ENCODE peak calls at places on chromosomes 12 and 14, in eight cellular contexts. H is foreskin fibroblast, G is A549, Z is HCT116, M is WERI-Rb-1, S is transverse colon, N is dorsolateral prefrontal cortex, F is GM12865. P is an unnamed sample.
A peak's percentile ranks its signal among the peaks of the same experiment; 100 is the strongest.

GRCh38 chr14:45135181-45135580 is 549 bp upstream of the FANCM start:
- DNase-seq in G (no peak), N (no peak), M (no peak), Z (no peak), F (peak; percentile 20), H (no peak), S (no peak), P (peak; percentile 18)

GRCh38 chr12:3600039-3600720 is 109.2 kb downstream of the PRMT8 start:
- DNase-seq in F (no peak), G (no peak), H (no peak), N (no peak), S (no peak), Z (no peak), M (peak; percentile 37), P (no peak)

GRCh38 chr12:128817115-128818015 is 6.4 kb downstream of the SLC15A4 start:
- DNase-seq in H (no peak), M (no peak), Z (no peak), N (peak; percentile 51), S (peak; percentile 43), G (no peak), F (peak; percentile 90), P (peak; percentile 90)

GRCh38 chr12:3077572-3078081 is 448 bp downstream of the TSPAN9 start:
- DNase-seq in M (no peak), G (no peak), S (peak; percentile 31), N (no peak), H (peak; percentile 14), Z (no peak), F (no peak), P (no peak)

GRCh38 chr14:97603201-97603600 is 806.0 kb downstream of the VRK1 start:
- DNase-seq in Z (no peak), G (no peak), H (no peak), F (peak; percentile 35), N (no peak), S (no peak), M (no peak), P (no peak)

GRCh38 chr12:106581543-106582263 is 1.1 kb upstream of the RFX4 start:
- DNase-seq in Z (no peak), M (no peak), S (no peak), H (no peak), N (no peak), F (no peak), G (no peak), P (no peak)

GRCh38 chr12:32183646-32184045 is 77.0 kb downstream of the BICD1 start:
- DNase-seq in S (no peak), H (no peak), N (no peak), F (no peak), M (no peak), Z (no peak), G (peak; percentile 59), P (no peak)

GRCh38 chr14:93395227-93395626 is 35.5 kb upstream of the UNC79 start:
- DNase-seq in H (no peak), F (peak; percentile 37), Z (no peak), N (no peak), M (no peak), G (no peak), S (no peak), P (no peak)

GRCh38 chr12:112841891-112842290 is 50.3 kb downstream of the RPH3A start:
- DNase-seq in S (no peak), N (no peak), M (no peak), G (peak; percentile 61), Z (no peak), H (peak; percentile 29), F (no peak), P (no peak)

GRCh38 chr12:66735275-66735674 is 56.4 kb upstream of the GRIP1 start:
- DNase-seq in S (no peak), N (no peak), F (no peak), H (no peak), G (no peak), M (peak; percentile 27), Z (no peak), P (no peak)

GRCh38 chr12:67364228-67364627 is 95.1 kb downstream of the CAND1 start:
- DNase-seq in S (no peak), H (no peak), N (no peak), Z (no peak), F (no peak), G (no peak), M (no peak), P (no peak)

GRCh38 chr14:49381778-49382177 is 204.4 kb downstream of the RPS29 start:
- DNase-seq in M (no peak), F (no peak), G (no peak), N (no peak), Z (no peak), S (no peak), H (no peak), P (no peak)

GRCh38 chr14:56189306-56189705 is 71.1 kb downstream of the PELI2 start:
- DNase-seq in G (peak; percentile 61), M (no peak), N (no peak), Z (no peak), F (no peak), H (peak; percentile 74), S (no peak), P (peak; percentile 45)

GRCh38 chr12:74641262-74641661 is 103.6 kb downstream of the ATXN7L3B start:
- DNase-seq in G (no peak), F (no peak), Z (no peak), S (no peak), N (no peak), M (no peak), H (no peak), P (no peak)

GRCh38 chr14:73245401-73246325 is 8.4 kb downstream of the PAPLN start:
- DNase-seq in H (peak; percentile 47), N (no peak), Z (no peak), G (no peak), S (peak; percentile 65), F (peak; percentile 86), M (no peak), P (no peak)

GRCh38 chr14:76293221-76293620 is 82.7 kb upstream of the ESRRB start:
- DNase-seq in Z (no peak), G (no peak), F (no peak), H (no peak), N (no peak), M (no peak), S (no peak), P (no peak)

GRCh38 chr12:9947674-9948073 is 15.5 kb upstream of the CLEC2A start:
- DNase-seq in S (no peak), F (peak; percentile 30), G (no peak), N (no peak), Z (no peak), M (no peak), H (no peak), P (no peak)

GRCh38 chr12:9944404-9944803 is 12.2 kb upstream of the CLEC2A start:
- DNase-seq in Z (no peak), N (no peak), G (no peak), H (no peak), F (no peak), M (no peak), S (no peak), P (no peak)

GRCh38 chr12:9940370-9940769 is 8.2 kb upstream of the CLEC2A start:
- DNase-seq in N (no peak), H (no peak), Z (no peak), S (no peak), F (peak; percentile 44), M (no peak), G (peak; percentile 8), P (no peak)

GRCh38 chr12:9941838-9942237 is 9.7 kb upstream of the CLEC2A start:
- DNase-seq in Z (no peak), H (no peak), N (no peak), M (no peak), F (no peak), S (no peak), G (no peak), P (no peak)

DNA sequence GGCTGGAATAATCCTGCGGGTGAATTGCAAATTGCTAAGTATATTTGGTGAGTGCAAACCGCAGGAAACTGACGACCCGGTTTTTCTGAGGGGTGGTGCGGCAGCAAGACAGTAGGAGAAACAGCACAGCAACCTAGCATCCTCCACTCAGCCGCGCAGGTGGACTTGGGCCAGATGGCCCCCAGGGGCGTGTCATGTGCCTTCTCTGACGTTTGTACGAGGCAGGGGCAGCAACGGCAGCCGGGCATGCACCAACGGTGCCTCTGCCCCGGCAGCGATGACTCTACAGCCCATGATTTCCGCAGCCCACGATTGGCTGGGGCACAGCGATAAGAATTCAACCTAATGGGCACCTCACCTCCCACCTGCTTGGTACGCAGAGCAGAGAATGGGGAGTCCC is 11.1 kb upstream of the CLEC2A start:
- DNase-seq in F (no peak), G (no peak), Z (no peak), M (no peak), S (no peak), H (no peak), N (no peak), P (no peak)
- H3K4me3 ChIP-seq in F (no peak overlapping the region), G (no peak overlapping the region), Z (no peak overlapping the region), M (no peak overlapping the region), S (no peak overlapping the region), H (no peak overlapping the region), N (peak overlapping the region; percentile 29), P (no peak overlapping the region)

DNA sequence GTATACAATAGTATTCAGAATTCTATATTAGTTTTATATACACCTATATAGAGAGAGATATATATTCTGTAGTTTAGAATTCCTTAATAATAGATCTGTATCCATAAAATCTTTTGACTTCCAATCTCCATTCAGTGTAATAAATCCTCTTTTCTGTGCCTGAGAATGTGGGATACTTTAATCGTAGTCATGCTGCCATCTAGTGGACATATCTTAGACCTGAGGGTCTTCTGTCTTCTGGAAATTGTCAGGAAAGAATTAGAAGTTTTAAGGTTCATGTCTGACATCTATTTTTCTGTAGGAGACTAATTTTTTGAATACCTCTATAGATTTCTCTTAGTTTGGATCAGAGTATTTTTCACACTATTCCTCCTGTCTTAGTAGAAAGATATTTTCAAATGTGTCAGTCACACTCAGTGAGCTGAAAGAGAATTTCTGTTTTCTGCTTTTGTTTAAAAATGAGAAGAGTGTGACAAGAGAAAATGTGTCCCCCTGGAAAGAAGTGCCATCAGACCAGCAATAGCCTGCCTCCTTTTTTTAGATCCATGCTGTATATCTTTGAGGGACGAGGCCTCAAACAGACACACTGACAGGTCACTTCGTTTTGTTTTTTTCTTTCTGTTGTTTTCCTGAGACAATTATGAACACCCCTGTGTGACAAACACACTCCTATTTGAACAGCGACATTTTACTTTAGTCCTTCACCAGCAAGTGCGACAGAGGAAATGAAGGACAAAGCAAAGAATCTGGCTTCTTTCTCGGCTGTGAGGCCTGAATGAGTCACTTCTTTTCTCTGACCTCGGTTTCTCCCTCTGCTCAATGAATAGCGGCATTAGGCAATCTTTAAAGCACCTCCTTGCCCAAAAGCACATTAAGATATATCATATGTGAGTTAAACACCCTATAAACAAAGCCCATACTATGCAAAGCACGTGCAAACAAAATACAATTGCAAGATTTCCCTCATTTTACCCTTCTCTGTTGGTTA is 96.3 kb downstream of the GALC start:
- DNase-seq in Z (peak; percentile 24), H (peak; percentile 14), F (peak; percentile 52), N (no peak), G (peak; percentile 54), S (no peak), M (no peak), P (peak; percentile 60)
- TF ChIP-seq CTCF in Z (peak; percentile 46), H (peak; percentile 47), F (peak; percentile 44), N (peak; percentile 79), G (peak; percentile 66), S (peak; percentile 45), M (peak; percentile 22), P (peak; percentile 50)

GRCh38 chr14:99602788-99603415 is 1.1 kb downstream of the CCDC85C start:
- DNase-seq in N (no peak), M (no peak), S (no peak), Z (no peak), F (no peak), H (no peak), G (no peak), P (no peak)
- H3K4me3 ChIP-seq in N (peak overlapping the region; percentile 88), M (peak overlapping the region; percentile 72), S (peak overlapping the region; percentile 83), Z (peak overlapping the region; percentile 52), F (no peak overlapping the region), H (peak overlapping the region; percentile 33), G (peak overlapping the region; percentile 81), P (peak overlapping the region; percentile 46)

GRCh38 chr12:52221912-52222457 is 11.1 kb upstream of the KRT7 start:
- DNase-seq in G (peak; percentile 90), N (peak; percentile 69), M (peak; percentile 65), F (peak; percentile 56), H (peak; percentile 50), S (peak; percentile 69), Z (peak; percentile 67), P (no peak)
- TF ChIP-seq CTCF in G (peak; percentile 82), N (peak; percentile 58), M (peak; percentile 90), F (peak; percentile 61), H (peak; percentile 57), S (peak; percentile 20), Z (peak; percentile 91), P (peak; percentile 45)